ENCODE peak calls at places on chromosomes 4 and X, in ten cellular contexts. F is cardiac fibroblast, J is left ventricle myocardium inferior, D is neural progenitor cell, N is DND-41, Q is colonic mucosa, B is fibroblast of lung, Z is GM13976, E is MCF 10A, C is fibroblast of the aortic adventitia. S is an unnamed sample.

GRCh38 chr4:3724319-3725231 is 41.6 kb upstream of the ADRA2C start:
- DNase-seq in F (no peak), J (no peak), D (peak), N (no peak), Q (no peak), B (no peak), Z (no peak), E (peak), C (no peak), S (peak)

GRCh38 chr4:4941741-4942140 is 77.5 kb downstream of the CYTL1 start:
- DNase-seq in F (no peak), J (no peak), D (no peak), N (no peak), Q (no peak), B (no peak), Z (no peak), E (peak), C (no peak), S (no peak)

GRCh38 chrX:70592091-70592490 is 147.5 kb downstream of the DLG3 start:
- DNase-seq in F (peak), J (no peak), D (no peak), N (no peak), Q (no peak), B (peak), Z (no peak), E (peak), C (peak), S (peak)

GRCh38 chr4:52982246-52982950 is 120.3 kb downstream of the RASL11B start:
- DNase-seq in F (peak), J (no peak), D (peak), N (no peak), Q (no peak), B (peak), Z (no peak), E (peak), C (peak), S (peak)

GRCh38 chrX:104419211-104419610 is 146.8 kb upstream of the IL1RAPL2 start:
- DNase-seq in F (no peak), J (no peak), D (no peak), N (no peak), Q (no peak), B (no peak), Z (no peak), E (peak), C (peak), S (peak)

GRCh38 chr4:153530284-153530995 is 64.3 kb downstream of the TMEM131L start:
- DNase-seq in F (no peak), J (no peak), D (no peak), N (peak), Q (peak), B (no peak), Z (no peak), E (no peak), C (no peak), S (no peak)

GRCh38 chrX:94492541-94492940 is 818.5 kb downstream of the FAM133A start:
- DNase-seq in F (no peak), J (no peak), D (peak), N (no peak), Q (no peak), B (no peak), Z (no peak), E (no peak), C (no peak), S (no peak)

GRCh38 chr4:119165767-119166166 is 30.1 kb downstream of the MYOZ2 start:
- DNase-seq in F (no peak), J (no peak), D (no peak), N (no peak), Q (no peak), B (no peak), Z (no peak), E (no peak), C (no peak), S (no peak)

GRCh38 chr4:186701273-186701672 is 22.4 kb downstream of the FAT1 start:
- DNase-seq in F (peak), J (peak), D (peak), N (no peak), Q (no peak), B (peak), Z (no peak), E (no peak), C (peak), S (peak)

GRCh38 chr4:78922207-78922606 is 17.0 kb downstream of the PAQR3 start:
- DNase-seq in F (peak), J (no peak), D (peak), N (no peak), Q (no peak), B (peak), Z (no peak), E (no peak), C (peak), S (peak)

GRCh38 chr4:78926825-78927224 is 12.4 kb downstream of the PAQR3 start:
- DNase-seq in F (no peak), J (no peak), D (no peak), N (no peak), Q (no peak), B (no peak), Z (no peak), E (no peak), C (no peak), S (no peak)

GRCh38 chr4:78928835-78929234 is 10.4 kb downstream of the PAQR3 start:
- DNase-seq in F (no peak), J (no peak), D (no peak), N (no peak), Q (no peak), B (no peak), Z (no peak), E (no peak), C (no peak), S (no peak)

DNA sequence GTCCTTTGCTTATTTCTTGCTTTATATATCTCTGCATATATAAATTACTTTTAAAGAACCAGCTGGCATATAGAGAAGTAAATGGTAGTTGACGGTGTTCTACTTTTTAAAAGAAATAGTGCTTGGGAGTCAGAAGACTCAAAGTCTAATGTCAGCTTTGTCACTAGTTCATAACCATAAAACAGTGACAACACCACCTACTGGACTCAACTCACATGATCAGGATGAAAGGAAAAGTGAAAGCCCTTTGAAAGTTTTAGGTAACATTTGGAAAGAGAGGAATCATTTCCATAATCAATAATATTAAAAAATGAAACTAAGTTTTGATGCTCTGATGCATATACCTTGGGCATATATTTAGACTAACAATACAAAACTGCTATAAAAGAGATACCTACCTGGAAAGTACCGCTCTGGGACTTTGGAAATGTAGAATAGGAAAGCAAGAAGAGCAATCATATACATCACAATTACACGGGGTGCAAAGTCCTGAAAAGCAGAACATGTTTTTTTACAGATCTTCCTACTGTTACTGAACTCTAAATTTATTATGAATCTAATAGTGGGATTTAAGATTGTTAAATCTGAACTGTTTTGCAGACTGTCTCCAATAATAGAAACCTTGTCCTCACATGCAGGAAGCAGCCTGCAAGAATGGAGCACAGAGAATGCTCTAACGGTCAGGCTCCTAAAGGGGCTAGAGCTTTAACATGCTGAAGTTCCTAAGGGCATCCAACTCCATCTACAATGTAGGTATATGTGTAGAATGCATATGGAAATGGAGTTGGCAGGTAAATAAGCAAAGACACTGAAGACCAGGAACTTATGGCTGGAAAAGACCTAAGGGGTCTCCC is 15.6 kb downstream of the PAQR3 start:
- DNase-seq in F (no peak), J (no peak), D (no peak), N (no peak), Q (no peak), B (no peak), Z (no peak), E (no peak), C (no peak), S (peak)
- TF ChIP-seq CTCF in F (no peak), J (peak), D (peak), N (peak), Q (no peak), B (no peak), Z (no peak), E (no peak), C (no peak), S (peak)

DNA sequence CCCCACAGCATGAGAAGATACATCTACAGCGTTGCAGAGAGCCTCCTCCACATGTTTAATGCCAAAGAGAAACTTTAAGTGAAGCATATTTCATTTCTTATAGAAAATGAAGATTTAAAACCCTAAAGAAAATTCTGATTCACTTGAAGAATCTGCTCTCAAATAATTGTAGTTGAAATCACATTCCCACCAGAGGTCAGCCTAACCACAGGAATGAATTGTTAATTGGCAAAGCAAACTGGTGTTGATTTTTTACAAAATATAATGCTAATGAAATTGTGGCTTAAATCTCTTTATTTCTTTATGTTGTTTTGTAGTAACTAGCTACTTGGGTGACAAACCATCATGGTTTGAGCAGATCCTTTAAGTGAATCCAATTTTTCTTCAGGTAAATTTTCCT is 31.1 kb upstream of the WDR17 start:
- DNase-seq in F (peak), J (no peak), D (peak), N (no peak), Q (no peak), B (peak), Z (no peak), E (peak), C (peak), S (peak)
- TF ChIP-seq CTCF in F (no peak), J (peak), D (peak), N (peak), Q (peak), B (peak), Z (peak), E (peak), C (no peak), S (peak)

GRCh38 chrX:13927175-13927574 is 102.5 kb downstream of the GEMIN8 start:
- DNase-seq in F (no peak), J (no peak), D (no peak), N (no peak), Q (no peak), B (no peak), Z (no peak), E (no peak), C (no peak), S (no peak)

GRCh38 chrX:13923289-13923688 is 106.4 kb upstream of the GPM6B start:
- DNase-seq in F (no peak), J (no peak), D (no peak), N (no peak), Q (no peak), B (no peak), Z (no peak), E (no peak), C (no peak), S (peak)

DNA sequence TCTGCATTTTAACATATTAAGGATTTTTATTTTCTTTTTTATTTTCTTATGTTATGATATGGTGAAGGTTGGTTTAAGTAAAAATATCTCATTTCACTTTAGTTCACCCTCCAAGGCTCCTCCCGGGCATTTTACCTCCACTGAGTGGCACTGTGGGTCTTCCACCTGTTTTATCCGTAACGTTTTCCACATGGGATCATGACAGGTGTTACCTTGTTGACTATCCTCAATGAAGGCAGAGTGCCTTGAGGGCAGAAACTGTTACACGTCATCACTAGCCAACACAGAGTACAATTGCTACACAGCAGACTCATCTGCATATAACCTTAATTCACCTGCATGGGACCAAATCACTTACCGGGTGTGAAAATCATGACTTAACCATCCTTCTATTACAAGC is 105.8 kb downstream of the GEMIN8 start:
- DNase-seq in F (no peak), J (no peak), D (no peak), N (no peak), Q (no peak), B (no peak), Z (no peak), E (peak), C (no peak), S (no peak)
- TF ChIP-seq CTCF in F (no peak), J (no peak), D (no peak), N (no peak), Q (no peak), B (no peak), Z (no peak), E (peak), C (no peak), S (no peak)

DNA sequence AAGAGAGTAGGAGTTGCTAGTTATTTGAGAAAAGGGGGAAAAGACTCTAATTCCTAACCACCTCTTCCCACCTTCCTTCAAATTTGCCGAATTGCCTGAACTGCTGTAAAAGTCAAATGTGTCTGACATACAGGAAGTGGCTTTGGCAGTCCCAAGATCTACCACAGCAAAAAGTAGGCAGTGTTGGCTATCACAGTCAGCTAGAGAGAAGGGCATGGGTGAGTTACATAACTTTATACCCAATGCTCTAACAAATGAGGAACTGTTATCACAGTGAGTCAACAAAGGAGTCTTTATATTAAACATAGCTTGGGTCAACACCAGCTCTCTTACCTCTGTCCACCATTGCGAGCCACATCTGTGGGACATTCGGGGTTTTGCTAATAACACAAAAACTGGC is 2.4 kb upstream of the MBNL3 start:
- DNase-seq in F (no peak), J (no peak), D (no peak), N (peak), Q (peak), B (no peak), Z (no peak), E (peak), C (no peak), S (no peak)
- TF ChIP-seq CTCF in F (no peak), J (no peak), D (no peak), N (peak), Q (no peak), B (no peak), Z (no peak), E (no peak), C (no peak), S (no peak)

DNA sequence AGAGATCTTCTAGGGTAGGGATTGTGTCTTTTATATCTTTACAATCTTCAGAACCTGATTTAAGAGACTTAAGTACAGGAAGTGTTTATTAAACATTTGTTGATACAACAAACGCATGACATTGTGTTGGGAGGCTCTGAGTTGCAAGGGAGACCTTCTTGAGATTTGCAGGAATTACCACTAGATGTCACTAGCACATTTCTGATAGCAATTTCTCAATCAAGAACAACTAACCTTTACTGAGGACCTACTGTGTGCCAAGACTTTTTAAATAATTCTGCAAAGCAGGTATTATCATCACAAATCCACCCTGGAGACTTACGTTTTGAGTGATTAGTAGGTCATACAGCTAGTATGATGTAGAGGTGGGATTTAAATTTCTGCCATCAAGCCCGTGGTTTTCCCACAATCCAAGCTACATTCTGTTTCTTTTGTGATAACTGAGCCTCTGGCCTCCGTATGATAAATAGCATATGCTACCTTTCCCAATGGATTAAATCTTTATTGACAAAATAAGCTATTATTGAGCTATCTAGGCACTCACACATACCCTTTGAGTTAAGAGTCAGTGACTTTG is 986.0 kb downstream of the CCSER1 start:
- DNase-seq in F (peak), J (no peak), D (peak), N (no peak), Q (no peak), B (peak), Z (peak), E (peak), C (peak), S (peak)
- TF ChIP-seq CTCF in F (peak), J (peak), D (peak), N (peak), Q (peak), B (peak), Z (peak), E (peak), C (peak), S (peak)

DNA sequence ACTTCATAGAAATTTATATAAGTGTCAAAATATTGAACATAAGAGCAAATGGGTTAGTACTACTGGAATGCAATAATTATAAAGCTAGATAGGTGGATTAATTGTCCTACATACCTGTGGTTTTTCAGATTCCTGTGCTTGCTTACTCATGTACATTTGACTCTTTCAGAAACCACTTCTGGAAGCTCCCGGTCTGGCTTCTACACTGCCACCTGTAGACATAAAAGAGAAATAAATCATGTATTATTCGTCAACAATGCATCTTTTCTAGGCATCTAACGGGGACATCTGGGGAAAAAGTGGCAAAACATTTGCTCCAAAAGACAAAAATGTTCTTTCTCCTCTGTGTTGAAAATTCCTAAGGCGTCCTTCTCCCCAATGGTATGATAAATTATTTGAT is 648.6 kb upstream of the DIPK2B start:
- DNase-seq in F (peak), J (no peak), D (peak), N (peak), Q (no peak), B (peak), Z (peak), E (peak), C (peak), S (peak)
- TF ChIP-seq CTCF in F (peak), J (peak), D (peak), N (peak), Q (peak), B (peak), Z (peak), E (peak), C (peak), S (peak)

S was measured in fibroblast of villous mesenchyme.